ENCODE peak calls at places on chromosome 6, in four cellular contexts. H, O, S and Y are unnamed samples.

GRCh38 chr6:52361347-52361944 is 505 bp upstream of the PAQR8 start:
- DNase-seq in H (peak; percentile 8), O (no peak), S (peak; percentile 4), Y (peak; percentile 60)

GRCh38 chr6:115055579-115055978 is 712.8 kb upstream of the HS3ST5 start:
- DNase-seq in O (no peak), S (no peak), H (no peak), Y (no peak)

GRCh38 chr6:31402324-31403282 is 792 bp upstream of the MICA start:
- DNase-seq in S (no peak), O (no peak), H (peak; percentile 31), Y (peak; percentile 41)

GRCh38 chr6:33252758-33253157 is 18.9 kb downstream of the VPS52 start:
- DNase-seq in H (no peak), S (no peak), O (no peak), Y (no peak)

GRCh38 chr6:33192671-33193602 is 670 bp upstream of the COL11A2 start:
- DNase-seq in O (peak; percentile 71), H (no peak), S (no peak), Y (peak; percentile 24)

GRCh38 chr6:42418739-42419138 is 33.0 kb downstream of the TRERF1 start:
- DNase-seq in H (no peak), S (no peak), O (no peak), Y (no peak)

GRCh38 chr6:170238741-170239565 is 51.9 kb downstream of the DLL1 start:
- DNase-seq in S (no peak), H (no peak), O (no peak), Y (no peak)

GRCh38 chr6:20202070-20202658 is 10.1 kb downstream of the MBOAT1 start:
- DNase-seq in S (peak; percentile 40), O (no peak), H (no peak), Y (no peak)

GRCh38 chr6:151113641-151114040 is 126.1 kb upstream of the AKAP12 start:
- DNase-seq in S (no peak), H (no peak), O (no peak), Y (no peak)

GRCh38 chr6:147970970-147971369 is 371.7 kb upstream of the SASH1 start:
- DNase-seq in H (no peak), O (no peak), S (peak; percentile 5), Y (no peak)

GRCh38 chr6:9527679-9528286 is 887.1 kb downstream of the TFAP2A start:
- DNase-seq in S (no peak), H (no peak), O (no peak), Y (no peak)

GRCh38 chr6:90053614-90054013 is 159.3 kb downstream of the GJA10 start:
- DNase-seq in S (no peak), O (no peak), H (no peak), Y (no peak)

GRCh38 chr6:42390228-42390934 is 61.3 kb downstream of the TRERF1 start:
- DNase-seq in H (no peak), S (no peak), O (no peak), Y (no peak)

GRCh38 chr6:46484081-46484820 is 7.0 kb downstream of the RCAN2 start:
- DNase-seq in H (no peak), S (no peak), O (no peak), Y (no peak)

GRCh38 chr6:14775528-14775927 is 470.3 kb upstream of the JARID2 start:
- DNase-seq in H (no peak), S (no peak), O (no peak), Y (no peak)

GRCh38 chr6:51004380-51004779 is 185.7 kb downstream of the TFAP2B start:
- DNase-seq in S (no peak), O (no peak), H (no peak), Y (no peak)

GRCh38 chr6:122977180-122977579 is 18.9 kb upstream of the CLVS2 start:
- DNase-seq in H (no peak), S (no peak), O (no peak), Y (no peak)

GRCh38 chr6:20771427-20771826 is 237.2 kb downstream of the CDKAL1 start:
- DNase-seq in H (no peak), O (no peak), S (no peak), Y (no peak)

GRCh38 chr6:32761084-32761483 is 2.2 kb downstream of the HLA-DQB2 start:
- DNase-seq in S (no peak), O (no peak), H (no peak), Y (no peak)

GRCh38 chr6:36999467-37000125 is 5.9 kb upstream of the FGD2 start:
- DNase-seq in S (no peak), H (no peak), O (no peak), Y (no peak)

GRCh38 chr6:95690328-95690727 is 113.0 kb downstream of the MANEA start:
- DNase-seq in O (no peak), S (no peak), H (no peak), Y (no peak)

GRCh38 chr6:43170452-43171283 is at the start of gene SRF:
- DNase-seq in O (peak; percentile 100), S (peak; percentile 99), H (peak; percentile 100), Y (peak; percentile 99)

GRCh38 chr6:41732601-41733348 is 2.6 kb downstream of the TFEB start:
- DNase-seq in H (no peak), S (no peak), O (peak; percentile 77), Y (no peak)

GRCh38 chr6:76416821-76417605 is 344.6 kb upstream of the IMPG1 start:
- DNase-seq in H (no peak), S (no peak), O (no peak), Y (no peak)

GRCh38 chr6:111792241-111792640 is 81.0 kb downstream of the FYN start:
- DNase-seq in H (no peak), O (no peak), S (no peak), Y (no peak)

GRCh38 chr6:24402697-24403500 is at the start of gene MRS2:
- DNase-seq in H (peak; percentile 95), S (peak; percentile 66), O (peak; percentile 90), Y (peak; percentile 94)
- TF ChIP-seq CTCF in H (no peak), S (no peak), O (no peak), Y (no peak)

GRCh38 chr6:125919618-125920017 is 37.0 kb upstream of the HINT3 start:
- DNase-seq in S (no peak), O (no peak), H (no peak), Y (no peak)
- H3K4me3 ChIP-seq in S (no peak overlapping the region), O (peak overlapping the region; percentile 59), H (peak overlapping the region; percentile 40), Y (no peak overlapping the region)

GRCh38 chr6:28115799-28116198 is 8.6 kb upstream of the ZSCAN16 start:
- DNase-seq in O (no peak), S (no peak), H (no peak), Y (no peak)

GRCh38 chr6:28111964-28112363 is 12.4 kb upstream of the ZSCAN16 start:
- DNase-seq in H (no peak), O (no peak), S (no peak), Y (no peak)

GRCh38 chr6:28118217-28118616 is 6.2 kb upstream of the ZSCAN16 start:
- DNase-seq in S (no peak), O (no peak), H (no peak), Y (no peak)

DNA sequence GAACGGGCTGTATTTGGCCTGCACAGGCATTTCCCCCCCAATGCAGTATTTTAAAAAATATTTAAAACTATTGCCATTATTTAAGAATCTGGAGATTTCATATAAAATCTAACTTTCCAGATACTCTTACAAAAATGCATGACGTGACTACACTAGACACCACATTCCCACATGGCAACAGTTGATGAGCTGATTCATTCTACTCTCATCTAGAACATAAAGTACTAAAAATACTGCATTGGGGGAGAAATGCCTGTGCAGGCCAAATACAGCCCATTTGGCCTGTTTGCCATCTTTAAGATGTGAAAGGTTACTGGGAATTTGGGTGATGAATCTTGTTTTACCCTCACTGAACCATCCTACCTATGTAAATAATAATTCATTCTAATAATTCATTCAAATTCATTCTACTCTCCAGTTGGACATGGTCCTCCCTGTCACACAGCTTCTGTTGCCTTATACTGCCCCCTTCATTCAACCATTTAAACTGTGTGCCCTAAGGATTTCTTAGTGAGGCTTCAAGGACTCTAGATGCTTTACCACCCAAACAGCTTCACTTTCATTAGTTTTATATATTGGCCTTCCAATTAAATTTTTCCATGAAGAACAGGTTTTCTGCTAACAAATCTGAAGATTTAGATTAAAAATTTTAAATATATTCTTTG is 6.9 kb upstream of the ZSCAN16 start:
- DNase-seq in H (no peak), O (no peak), S (no peak), Y (no peak)
- TF ChIP-seq CTCF in H (no peak), O (no peak), S (no peak), Y (no peak)

GRCh38 chr6:149646599-149646998 is 1.9 kb downstream of the KATNA1 start:
- DNase-seq in H (no peak), S (no peak), O (no peak), Y (no peak)
- H3K4me3 ChIP-seq in H (peak overlapping the region; percentile 86), S (peak overlapping the region; percentile 90), O (peak overlapping the region; percentile 83), Y (no peak overlapping the region)

GRCh38 chr6:11783524-11784064 is 5.0 kb upstream of the ADTRP start:
- DNase-seq in S (no peak), H (no peak), O (no peak), Y (no peak)

GRCh38 chr6:11785953-11786579 is 7.5 kb upstream of the ADTRP start:
- DNase-seq in O (no peak), S (no peak), H (peak; percentile 20), Y (peak; percentile 83)

GRCh38 chr6:11788043-11788442 is 9.4 kb upstream of the ADTRP start:
- DNase-seq in S (no peak), H (no peak), O (no peak), Y (no peak)

GRCh38 chr6:11784341-11784740 is 5.7 kb upstream of the ADTRP start:
- DNase-seq in S (no peak), H (no peak), O (no peak), Y (no peak)

GRCh38 chr6:11785449-11785951 is 6.9 kb upstream of the ADTRP start:
- DNase-seq in S (no peak), O (no peak), H (no peak), Y (no peak)
- TF ChIP-seq CTCF in S (no peak), O (no peak), H (no peak), Y (no peak)

GRCh38 chr6:131572686-131573415 is at the start of gene ARG1:
- DNase-seq in H (no peak), S (no peak), O (no peak), Y (no peak)

GRCh38 chr6:131575834-131576478 is 2.9 kb downstream of the ARG1 start:
- DNase-seq in O (no peak), H (no peak), S (no peak), Y (no peak)

GRCh38 chr6:131574133-131574532 is 1.1 kb downstream of the ARG1 start:
- DNase-seq in H (no peak), S (no peak), O (no peak), Y (no peak)

DNA sequence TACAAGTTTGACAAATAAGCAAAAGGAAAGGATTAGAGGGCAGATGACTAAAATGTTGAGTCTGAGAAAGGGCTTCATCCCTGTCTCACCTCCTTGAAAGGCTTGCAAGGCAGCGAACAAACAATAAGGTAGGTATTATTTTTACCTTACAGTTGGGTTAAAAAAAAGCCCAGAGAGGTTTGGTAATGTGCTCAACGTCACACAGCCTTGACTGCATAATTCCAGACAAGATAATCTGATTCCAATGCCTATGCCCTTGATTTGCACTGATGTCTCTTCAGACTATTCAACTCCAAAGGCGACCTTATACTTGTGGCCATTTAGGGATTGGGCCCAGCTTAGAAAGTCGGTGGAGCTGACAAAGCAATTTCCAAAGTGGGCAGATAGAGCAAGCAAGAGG is 1.7 kb downstream of the ARG1 start:
- DNase-seq in H (no peak), O (no peak), S (no peak), Y (no peak)
- H3K4me3 ChIP-seq in H (no peak overlapping the region), O (no peak overlapping the region), S (no peak overlapping the region), Y (no peak overlapping the region)